ENCODE peak calls at places on chromosomes 5 and 9, in four cellular contexts. M is fibroblast of mammary gland, G is IMR-90, N is dorsolateral prefrontal cortex. W is an unnamed sample.

GRCh38 chr5:54655761-54656160 is 138.2 kb downstream of the SNX18 start:
- DNase-seq in M (no peak), G (no peak), N (no peak), W (no peak)

GRCh38 chr5:31854625-31855526 is 215.9 kb downstream of the PDZD2 start:
- DNase-seq in G (no peak), M (no peak), N (peak; percentile 64), W (no peak)

GRCh38 chr9:135017916-135018915 is 69.3 kb upstream of the OLFM1 start:
- DNase-seq in M (no peak), N (no peak), G (no peak), W (no peak)

GRCh38 chr9:10265102-10265708 is 347.6 kb downstream of the PTPRD start:
- DNase-seq in M (peak; percentile 93), G (peak; percentile 82), N (no peak), W (no peak)

GRCh38 chr9:70110194-70111041 is 66.8 kb downstream of the MAMDC2 start:
- DNase-seq in G (peak; percentile 83), M (peak; percentile 50), N (no peak), W (no peak)

GRCh38 chr9:129237195-129237611 is 59.1 kb upstream of the IER5L start:
- DNase-seq in N (no peak), M (peak; percentile 71), G (peak; percentile 65), W (no peak)

GRCh38 chr9:136701665-136702048 is 10.7 kb upstream of the DIPK1B start:
- DNase-seq in N (no peak), M (no peak), G (no peak), W (no peak)

GRCh38 chr5:98349251-98349989 is 424.0 kb upstream of the RGMB start:
- DNase-seq in G (peak; percentile 86), M (peak; percentile 77), N (no peak), W (peak; percentile 63)

GRCh38 chr9:125649315-125649714 is 57.7 kb downstream of the MAPKAP1 start:
- DNase-seq in G (peak; percentile 86), N (no peak), M (peak; percentile 88), W (peak; percentile 60)

GRCh38 chr5:131745594-131746175 is 51.1 kb downstream of the FNIP1 start:
- DNase-seq in G (peak; percentile 20), M (no peak), N (no peak), W (no peak)

GRCh38 chr9:134634667-134635230 is 6.9 kb upstream of the COL5A1 start:
- DNase-seq in N (no peak), G (no peak), M (no peak), W (no peak)

GRCh38 chr9:99660191-99660636 is 161.5 kb upstream of the NR4A3 start:
- DNase-seq in G (no peak), N (no peak), M (no peak), W (no peak)

GRCh38 chr9:92245005-92245797 is 48.3 kb downstream of the IARS1 start:
- DNase-seq in N (no peak), G (peak; percentile 95), M (peak; percentile 93), W (peak; percentile 44)

GRCh38 chr5:60295423-60295822 is 401.9 kb upstream of the PDE4D start:
- DNase-seq in N (peak; percentile 38), G (peak; percentile 5), M (peak; percentile 53), W (no peak)

GRCh38 chr5:57452885-57453284 is 29.7 kb downstream of the ACTBL2 start:
- DNase-seq in M (no peak), N (no peak), G (no peak), W (no peak)

GRCh38 chr5:122845253-122846050 is at the start of gene SNX24:
- DNase-seq in G (peak; percentile 56), N (peak; percentile 61), M (peak; percentile 61), W (no peak)

GRCh38 chr9:36897019-36897418 is 137.0 kb downstream of the PAX5 start:
- DNase-seq in G (no peak), N (no peak), M (no peak), W (no peak)

GRCh38 chr5:16690243-16690839 is 73.5 kb upstream of the RETREG1 start:
- DNase-seq in N (no peak), M (peak; percentile 54), G (peak; percentile 51), W (no peak)

GRCh38 chr5:179803651-179804598 is 2.7 kb downstream of the MGAT4B start:
- DNase-seq in M (peak; percentile 40), G (peak; percentile 41), N (no peak), W (no peak)

GRCh38 chr5:176921669-176922196 is 22.6 kb upstream of the HK3 start:
- DNase-seq in N (no peak), G (peak; percentile 21), M (no peak), W (no peak)

GRCh38 chr9:20988061-20988460 is 43.4 kb downstream of the HACD4 start:
- DNase-seq in N (no peak), M (no peak), G (no peak), W (no peak)

GRCh38 chr5:112308608-112309007 is 110.5 kb downstream of the EPB41L4A start:
- DNase-seq in G (no peak), M (no peak), N (no peak), W (no peak)

GRCh38 chr5:142740474-142740873 is 29.7 kb upstream of the ARHGAP26 start:
- DNase-seq in N (no peak), M (no peak), G (no peak), W (no peak)

GRCh38 chr9:4196376-4196775 is 103.5 kb downstream of the GLIS3 start:
- DNase-seq in M (peak; percentile 35), G (peak; percentile 28), N (no peak), W (no peak)

GRCh38 chr5:137461636-137462596 is 37.2 kb downstream of the SPOCK1 start:
- DNase-seq in M (no peak), N (no peak), G (no peak), W (no peak)

GRCh38 chr5:86885489-86886225 is 267.9 kb downstream of the COX7C start:
- DNase-seq in G (no peak), M (no peak), N (no peak), W (no peak)

GRCh38 chr5:142391031-142391872 is 66.4 kb upstream of the SPRY4 start:
- DNase-seq in N (no peak), G (no peak), M (no peak), W (no peak)

GRCh38 chr9:27591093-27591492 is 17.8 kb upstream of the C9orf72 start:
- DNase-seq in N (no peak), G (no peak), M (peak; percentile 26), W (no peak)

GRCh38 chr5:3251784-3252183 is 343.8 kb upstream of the IRX1 start:
- DNase-seq in N (no peak), G (no peak), M (no peak), W (no peak)

GRCh38 chr9:136721339-136722092 is 9.1 kb downstream of the DIPK1B start:
- DNase-seq in M (peak; percentile 85), N (no peak), G (peak; percentile 80), W (no peak)

GRCh38 chr9:107693620-107694326 is 204.2 kb upstream of the KLF4 start:
- DNase-seq in M (peak; percentile 74), N (no peak), G (peak; percentile 64), W (no peak)

GRCh38 chr9:125409217-125409636 is 147.6 kb downstream of the GAPVD1 start:
- DNase-seq in G (no peak), M (peak; percentile 15), N (no peak), W (no peak)

GRCh38 chr5:115246361-115246991 is 16.2 kb downstream of the PGGT1B start:
- DNase-seq in M (peak; percentile 53), G (peak; percentile 48), N (no peak), W (no peak)

GRCh38 chr5:37370864-37371726 is at the start of gene NUP155:
- DNase-seq in G (peak; percentile 95), N (peak; percentile 87), M (peak; percentile 97), W (peak; percentile 75)

GRCh38 chr5:127595484-127596368 is 53.2 kb upstream of the CTXN3 start:
- DNase-seq in N (no peak), M (no peak), G (no peak), W (no peak)

GRCh38 chr9:706606-707451 is 134.7 kb upstream of the DMRT1 start:
- DNase-seq in N (peak; percentile 61), G (peak; percentile 75), M (peak; percentile 64), W (no peak)

GRCh38 chr9:128218518-128219389 is 15.6 kb downstream of the DNM1 start:
- DNase-seq in M (peak; percentile 68), N (peak; percentile 89), G (peak; percentile 55), W (no peak)
- H3K4me3 ChIP-seq in M (no peak overlapping the region), N (peak overlapping the region; percentile 43), G (no peak overlapping the region), W (no peak overlapping the region)

DNA sequence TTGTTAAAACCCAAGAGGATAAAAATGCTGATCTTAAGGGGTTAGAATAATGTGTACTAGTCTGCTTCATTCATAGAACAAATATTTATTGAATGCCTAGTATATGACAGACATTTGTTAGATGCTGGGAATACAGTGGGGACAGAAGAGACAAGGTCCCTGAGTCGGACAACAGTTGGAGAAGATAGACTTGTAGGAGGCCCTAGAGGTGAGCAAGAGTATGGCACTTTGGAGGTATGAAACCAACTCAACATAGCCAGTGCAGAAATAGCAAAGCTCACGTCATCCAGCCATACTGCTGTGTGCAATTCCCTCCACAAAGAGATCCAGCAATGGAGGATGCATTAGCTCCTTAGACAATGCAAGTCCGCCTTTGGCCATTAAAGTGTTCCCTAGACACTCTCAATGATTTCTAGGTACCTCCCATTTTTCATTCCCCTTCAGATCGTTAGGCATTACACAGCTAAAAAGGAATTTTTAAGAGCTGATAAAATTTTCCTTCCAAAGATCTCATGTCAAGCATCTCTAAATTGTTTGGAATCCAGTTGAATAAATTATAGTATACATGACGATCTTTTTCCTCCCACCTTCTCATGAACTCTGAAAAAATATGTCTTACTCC is 1949.6 kb upstream of the WWC1 start:
- DNase-seq in N (no peak), G (no peak), M (no peak), W (no peak)
- TF ChIP-seq CTCF in N (no peak), G (no peak), M (peak; percentile 13), W (no peak)

GRCh38 chr9:15295761-15296405 is 11.1 kb downstream of the TTC39B start:
- DNase-seq in N (no peak), G (peak; percentile 78), M (peak; percentile 91), W (no peak)
- H3K4me3 ChIP-seq in N (peak overlapping the region; percentile 51), G (peak overlapping the region; percentile 54), M (peak overlapping the region; percentile 56), W (peak overlapping the region; percentile 39)

DNA sequence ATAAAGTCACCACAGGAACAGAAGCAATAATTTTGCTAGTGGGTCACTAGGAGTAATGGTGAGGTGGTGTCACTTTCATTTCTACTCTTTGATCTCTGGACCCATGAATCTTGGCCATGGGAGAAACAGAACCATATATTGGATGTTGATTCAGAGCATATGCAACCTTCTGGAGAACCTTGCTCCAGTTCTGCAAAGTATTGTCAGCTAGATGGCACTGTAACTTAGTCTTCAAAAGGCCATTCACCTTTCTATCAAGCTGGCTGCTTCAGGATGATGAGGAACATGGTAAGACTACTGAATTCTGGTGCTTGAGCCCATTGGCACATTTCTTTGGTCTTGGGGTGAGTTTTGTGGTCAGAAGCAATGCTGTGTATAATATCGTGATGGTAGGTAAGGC is 129.1 kb upstream of the FBN2 start:
- DNase-seq in N (no peak), G (no peak), M (no peak), W (no peak)
- TF ChIP-seq CTCF in N (peak; percentile 42), G (no peak), M (no peak), W (no peak)

DNA sequence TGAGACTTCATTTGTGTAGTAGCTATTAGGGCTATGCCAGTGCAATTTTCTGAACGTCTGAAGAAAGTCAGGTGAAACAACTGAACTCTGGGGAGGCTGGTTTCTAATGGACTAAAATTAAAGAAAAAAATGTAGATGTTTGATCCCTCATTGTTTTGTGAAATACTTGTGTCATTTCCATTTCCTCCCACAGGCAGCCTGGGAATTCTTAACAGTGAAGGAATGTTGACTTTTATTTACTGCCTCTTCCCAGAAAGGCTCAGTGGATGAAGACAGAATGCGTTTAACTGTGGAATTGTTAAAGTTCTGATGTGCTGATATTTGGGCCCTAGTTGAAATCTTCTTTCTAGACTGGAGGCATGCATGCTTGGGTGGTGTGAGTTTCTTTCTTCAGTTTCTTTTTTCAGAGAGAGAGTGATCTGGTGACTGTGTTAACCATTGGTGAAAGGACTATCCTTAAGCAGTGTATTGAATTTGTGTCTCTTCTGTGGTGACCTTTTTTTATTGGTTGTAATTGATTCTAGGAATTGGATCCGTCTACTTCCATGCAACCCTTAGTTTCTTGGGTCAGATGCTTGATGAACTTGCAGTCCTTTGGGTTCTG is 15.5 kb downstream of the ACER2 start:
- DNase-seq in M (peak; percentile 15), G (no peak), N (no peak), W (no peak)
- H3K4me3 ChIP-seq in M (no peak overlapping the region), G (no peak overlapping the region), N (no peak overlapping the region), W (no peak overlapping the region)